ENCODE peak calls at places on chromosomes 2 and 18, in seven cellular contexts. B is thoracic aorta, I is heart right ventricle, W is GM12878, Y is Peyer's patch, C is GM23338, E is tibial artery. F is an unnamed sample. For H3K27me3, the result is how much of the 10 kb centered on the place peaks cover.

GRCh38 chr2:43743706-43744105 is 30.1 kb upstream of the DYNC2LI1 start:
- DNase-seq in B (no peak), I (no peak), W (no peak), Y (no peak), C (no peak), E (no peak), F (no peak)

GRCh38 chr18:25560369-25560768 is 208.4 kb upstream of the ZNF521 start:
- DNase-seq in B (no peak), I (peak), W (no peak), Y (no peak), C (no peak), E (no peak), F (no peak)

GRCh38 chr2:96955694-96956610 is 30.4 kb downstream of the FAM178B start:
- DNase-seq in B (no peak), I (no peak), W (no peak), Y (no peak), C (no peak), E (no peak), F (no peak)

GRCh38 chr2:168731550-168732128 is 70.8 kb upstream of the NOSTRIN start:
- DNase-seq in B (no peak), I (no peak), W (no peak), Y (no peak), C (no peak), E (no peak), F (no peak)

GRCh38 chr2:189128961-189129360 is 50.6 kb downstream of the COL5A2 start:
- DNase-seq in B (no peak), I (no peak), W (no peak), Y (no peak), C (no peak), E (no peak), F (no peak)

GRCh38 chr2:69036926-69037325 is 23.9 kb downstream of the ANTXR1 start:
- DNase-seq in B (no peak), I (no peak), W (no peak), Y (no peak), C (no peak), E (no peak), F (no peak)

GRCh38 chr2:172429351-172429968 is 2.1 kb downstream of the ITGA6 start:
- DNase-seq in B (no peak), I (no peak), W (no peak), Y (no peak), C (no peak), E (no peak), F (no peak)

GRCh38 chr2:181395871-181396574 is 61.2 kb upstream of the ITGA4 start:
- DNase-seq in B (no peak), I (no peak), W (no peak), Y (no peak), C (no peak), E (no peak), F (no peak)

GRCh38 chr2:191665286-191665685 is 12.7 kb upstream of the NABP1 start:
- DNase-seq in B (no peak), I (no peak), W (no peak), Y (no peak), C (no peak), E (no peak), F (peak)

GRCh38 chr2:207692206-207693065 is 19.0 kb upstream of the CCNYL1 start:
- DNase-seq in B (no peak), I (no peak), W (no peak), Y (peak), C (peak), E (no peak), F (no peak)

GRCh38 chr18:11104307-11104706 is 45.1 kb downstream of the PIEZO2 start:
- DNase-seq in B (no peak), I (no peak), W (no peak), Y (peak), C (no peak), E (no peak), F (no peak)

GRCh38 chr2:101559576-101559975 is 84.7 kb upstream of the RFX8 start:
- DNase-seq in B (no peak), I (peak), W (no peak), Y (no peak), C (no peak), E (no peak), F (no peak)

GRCh38 chr2:235670974-235671787 is 177.3 kb downstream of the AGAP1 start:
- DNase-seq in B (no peak), I (no peak), W (no peak), Y (no peak), C (peak), E (peak), F (no peak)

GRCh38 chr2:216695401-216695821 is at the start of gene IGFBP5:
- DNase-seq in B (peak), I (peak), W (no peak), Y (peak), C (peak), E (peak), F (no peak)

GRCh38 chr2:164504253-164504652 is 117.0 kb downstream of the GRB14 start:
- DNase-seq in B (no peak), I (no peak), W (no peak), Y (no peak), C (peak), E (no peak), F (no peak)

GRCh38 chr2:103176289-103176915 is 414.6 kb downstream of the TMEM182 start:
- DNase-seq in B (no peak), I (no peak), W (no peak), Y (no peak), C (no peak), E (no peak), F (no peak)

GRCh38 chr2:31440764-31441163 is 26.2 kb upstream of the XDH start:
- DNase-seq in B (no peak), I (no peak), W (no peak), Y (no peak), C (no peak), E (no peak), F (peak)

GRCh38 chr2:169012812-169013627 is 18.1 kb downstream of the ABCB11 start:
- DNase-seq in B (no peak), I (no peak), W (no peak), Y (no peak), C (no peak), E (no peak), F (no peak)

GRCh38 chr2:19933351-19933981 is 31.7 kb upstream of the TTC32 start:
- DNase-seq in B (no peak), I (no peak), W (peak), Y (no peak), C (no peak), E (no peak), F (peak)

GRCh38 chr2:71948781-71949536 is 198.7 kb downstream of the CYP26B1 start:
- DNase-seq in B (no peak), I (no peak), W (no peak), Y (no peak), C (no peak), E (no peak), F (no peak)

GRCh38 chr2:67374481-67374880 is 22.7 kb upstream of the ETAA1 start:
- DNase-seq in B (no peak), I (no peak), W (no peak), Y (no peak), C (no peak), E (no peak), F (no peak)

GRCh38 chr18:23115683-23116096 is 19.6 kb upstream of the CABLES1 start:
- DNase-seq in B (no peak), I (no peak), W (no peak), Y (peak), C (no peak), E (no peak), F (peak)

GRCh38 chr2:172250801-172251200 is 148.1 kb upstream of the DLX2 start:
- DNase-seq in B (no peak), I (no peak), W (no peak), Y (no peak), C (peak), E (no peak), F (no peak)

GRCh38 chr18:40348196-40348595 is 1606.8 kb upstream of the PIK3C3 start:
- DNase-seq in B (no peak), I (no peak), W (no peak), Y (no peak), C (no peak), E (no peak), F (no peak)

GRCh38 chr18:23684515-23685197 is 4.6 kb upstream of the LAMA3 start:
- DNase-seq in B (no peak), I (no peak), W (no peak), Y (no peak), C (no peak), E (no peak), F (no peak)

GRCh38 chr2:17813015-17813741 is 3.1 kb upstream of the MSGN1 start:
- DNase-seq in B (no peak), I (no peak), W (no peak), Y (no peak), C (no peak), E (no peak), F (no peak)

GRCh38 chr2:75375646-75376582 is 176.6 kb upstream of the TACR1 start:
- DNase-seq in B (no peak), I (no peak), W (no peak), Y (no peak), C (no peak), E (no peak), F (no peak)

GRCh38 chr2:170509460-170510193 is 205.5 kb upstream of the SP5 start:
- DNase-seq in B (no peak), I (no peak), W (peak), Y (no peak), C (no peak), E (no peak), F (no peak)

GRCh38 chr2:62774555-62775366 is 69.2 kb downstream of the EHBP1 start:
- DNase-seq in B (no peak), I (no peak), W (peak), Y (no peak), C (peak), E (no peak), F (no peak)

GRCh38 chr18:7766817-7767216 is 199.7 kb downstream of the PTPRM start:
- DNase-seq in B (no peak), I (no peak), W (no peak), Y (no peak), C (no peak), E (no peak), F (no peak)

GRCh38 chr2:168050377-168050776 is 197.0 kb downstream of the STK39 start:
- DNase-seq in B (no peak), I (no peak), W (no peak), Y (no peak), C (peak), E (no peak), F (no peak)

GRCh38 chr2:7792031-7792651 is 874.9 kb downstream of the RNF144A start:
- DNase-seq in B (no peak), I (no peak), W (no peak), Y (no peak), C (no peak), E (no peak), F (no peak)

GRCh38 chr2:136377423-136378382 is 259.8 kb upstream of the CXCR4 start:
- DNase-seq in B (no peak), I (no peak), W (no peak), Y (no peak), C (no peak), E (no peak), F (no peak)

GRCh38 chr2:38514603-38515154 is 88.0 kb downstream of the HNRNPLL start:
- DNase-seq in B (no peak), I (no peak), W (no peak), Y (no peak), C (no peak), E (no peak), F (no peak)

GRCh38 chr2:38516122-38516521 is 86.6 kb downstream of the HNRNPLL start:
- DNase-seq in B (no peak), I (no peak), W (no peak), Y (no peak), C (no peak), E (no peak), F (no peak)

GRCh38 chr2:38512211-38512610 is 90.5 kb downstream of the HNRNPLL start:
- DNase-seq in B (no peak), I (no peak), W (no peak), Y (no peak), C (no peak), E (no peak), F (no peak)

GRCh38 chr2:38517284-38517683 is 85.4 kb downstream of the HNRNPLL start:
- DNase-seq in B (no peak), I (no peak), W (no peak), Y (no peak), C (no peak), E (no peak), F (no peak)

DNA sequence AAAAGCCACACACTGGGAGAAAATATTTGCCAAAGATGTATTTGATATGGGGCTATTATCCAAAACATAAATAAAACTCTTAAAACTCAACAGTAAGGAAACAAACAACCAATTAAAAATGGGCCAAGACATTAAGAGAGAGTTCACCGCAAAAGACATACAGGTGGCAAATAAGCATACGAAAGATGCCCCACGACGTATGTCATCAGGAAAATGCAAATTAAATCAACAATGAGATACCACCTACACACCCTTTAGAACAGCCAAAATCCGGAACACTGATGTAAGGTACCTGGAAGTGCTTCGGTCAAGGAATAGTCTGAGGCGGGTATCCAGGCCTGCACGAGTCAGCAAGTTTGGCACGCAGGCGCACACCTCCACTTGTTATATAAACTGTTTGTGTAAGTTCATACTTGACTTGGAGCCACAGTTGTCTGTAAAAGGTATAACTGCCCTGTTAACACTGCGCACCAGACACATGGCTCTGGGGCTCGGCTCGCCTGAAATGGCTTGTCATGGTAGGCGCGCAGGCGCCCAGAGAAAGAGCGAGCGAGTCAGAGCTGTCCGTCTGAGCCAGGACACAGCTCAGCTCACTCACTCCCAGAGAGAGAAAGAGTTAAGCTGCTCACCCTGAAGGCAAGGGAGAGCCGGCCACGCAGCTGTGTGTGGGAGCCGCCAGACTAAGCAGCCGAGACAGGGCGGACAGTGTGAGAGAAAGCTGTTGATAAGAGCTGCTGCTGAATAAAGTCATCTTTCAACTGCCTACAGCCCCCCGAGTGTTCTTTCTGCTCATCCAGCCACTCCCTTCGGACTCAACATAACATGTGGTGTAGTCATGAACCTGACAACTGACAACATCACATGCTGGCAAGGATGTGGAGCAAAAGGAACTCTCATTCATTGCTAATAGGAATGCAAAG is 87.3 kb downstream of the HNRNPLL start:
- DNase-seq in B (peak), I (peak), W (no peak), Y (no peak), C (no peak), E (no peak), F (peak)
- H3K27me3 ChIP-seq in B (under half), I (under half), W (under half), Y (under half), C (under half), E (under half), F (under half)

GRCh38 chr18:79393626-79394401 is 1.9 kb upstream of the NFATC1 start:
- DNase-seq in B (peak), I (peak), W (no peak), Y (peak), C (peak), E (peak), F (peak)
- H3K27me3 ChIP-seq in B (under half), I (under half), W (under half), Y (under half), C (half or more), E (under half), F (half or more)

GRCh38 chr18:3389977-3390376 is 60.0 kb upstream of the TGIF1 start:
- DNase-seq in B (no peak), I (no peak), W (no peak), Y (no peak), C (no peak), E (no peak), F (no peak)
- H3K27me3 ChIP-seq in B (under half), I (under half), W (under half), Y (under half), C (under half), E (under half), F (under half)

GRCh38 chr2:219438453-219438852 is 3.8 kb downstream of the SPEG start:
- DNase-seq in B (no peak), I (no peak), W (no peak), Y (no peak), C (no peak), E (no peak), F (no peak)
- H3K27me3 ChIP-seq in B (under half), I (under half), W (under half), Y (under half), C (half or more), E (under half), F (under half)

DNA sequence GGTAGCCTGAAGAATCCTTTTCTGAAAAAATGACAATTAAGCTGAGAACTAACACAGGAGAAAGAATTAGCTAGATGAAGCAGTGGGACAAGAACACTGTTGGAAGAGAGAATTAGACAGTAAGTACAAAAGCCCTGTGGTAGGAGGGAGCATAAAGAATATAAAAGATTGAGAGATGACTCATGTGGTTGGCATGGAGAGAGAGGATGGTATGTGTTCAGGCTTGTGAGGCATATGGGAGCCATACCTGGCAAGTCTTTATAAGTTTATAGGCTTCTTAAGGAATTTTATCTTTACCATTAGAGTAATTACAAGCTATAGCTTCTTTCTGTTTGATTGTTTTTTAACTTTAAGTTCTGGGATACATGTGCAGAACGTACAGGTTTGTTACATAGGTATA is 325.0 kb downstream of the ARL6IP6 start:
- DNase-seq in B (no peak), I (no peak), W (no peak), Y (no peak), C (no peak), E (no peak), F (no peak)
- H3K27me3 ChIP-seq in B (under half), I (under half), W (under half), Y (under half), C (under half), E (under half), F (under half)

GRCh38 chr2:201144101-201145051 is 28.4 kb downstream of the CFLAR start:
- DNase-seq in B (no peak), I (no peak), W (no peak), Y (no peak), C (no peak), E (no peak), F (no peak)
- H3K27me3 ChIP-seq in B (under half), I (under half), W (under half), Y (under half), C (under half), E (under half), F (under half)

GRCh38 chr2:149332364-149332763 is 2.0 kb downstream of the LYPD6 start:
- DNase-seq in B (no peak), I (no peak), W (no peak), Y (no peak), C (no peak), E (no peak), F (no peak)
- H3K27me3 ChIP-seq in B (under half), I (under half), W (under half), Y (under half), C (under half), E (under half), F (under half)

GRCh38 chr2:74233648-74234047 is 35.2 kb downstream of the MTHFD2 start:
- DNase-seq in B (no peak), I (no peak), W (no peak), Y (no peak), C (no peak), E (no peak), F (no peak)
- H3K27me3 ChIP-seq in B (under half), I (under half), W (under half), Y (under half), C (under half), E (under half), F (under half)

GRCh38 chr2:222057249-222058073 is 241.3 kb downstream of the PAX3 start:
- DNase-seq in B (no peak), I (no peak), W (no peak), Y (no peak), C (peak), E (no peak), F (no peak)
- H3K27me3 ChIP-seq in B (under half), I (half or more), W (under half), Y (under half), C (half or more), E (under half), F (under half)

GRCh38 chr18:57364460-57364859 is 12.1 kb downstream of the ST8SIA3 start:
- DNase-seq in B (no peak), I (no peak), W (no peak), Y (no peak), C (no peak), E (no peak), F (no peak)
- H3K27me3 ChIP-seq in B (under half), I (under half), W (under half), Y (under half), C (under half), E (under half), F (under half)

F was measured in kidney epithelial cell.